ENCODE peak calls at places on chromosomes 11 and 22, in five cellular contexts. Z is GM12891, N is GM12878, U is HepG2, G is H1. P is an unnamed sample.

GRCh38 chr22:19121631-19122142 is 525 bp downstream of the DGCR2 start:
- DNase-seq in U (no peak), N (no peak), G (no peak), Z (no peak), P (no peak)

GRCh38 chr22:21707677-21708076 is 27.9 kb downstream of the YPEL1 start:
- DNase-seq in G (no peak), U (no peak), Z (no peak), N (no peak), P (no peak)

GRCh38 chr22:22816766-22817410 is 70.7 kb upstream of the IGLL5 start:
- DNase-seq in N (no peak), U (no peak), G (no peak), Z (no peak), P (no peak)

GRCh38 chr11:125262825-125263218 is 98.3 kb downstream of the PKNOX2 start:
- DNase-seq in U (no peak), N (no peak), G (no peak), Z (no peak), P (no peak)

GRCh38 chr11:13128381-13128780 is 119.3 kb downstream of the RASSF10 start:
- DNase-seq in N (no peak), G (no peak), Z (no peak), U (no peak), P (no peak)

GRCh38 chr11:66251811-66252210 is 16.6 kb upstream of the RAB1B start:
- DNase-seq in U (no peak), N (no peak), G (no peak), Z (no peak), P (no peak)

GRCh38 chr11:131094828-131095227 is 178.5 kb upstream of the SNX19 start:
- DNase-seq in U (no peak), N (no peak), G (no peak), Z (no peak), P (no peak)

GRCh38 chr11:118078972-118079411 is 2.1 kb downstream of the TMPRSS4 start:
- DNase-seq in U (no peak), Z (no peak), N (no peak), G (no peak), P (no peak)

GRCh38 chr11:16788141-16789060 is 50.0 kb downstream of the C11orf58 start:
- DNase-seq in U (peak; percentile 49), N (no peak), G (peak; percentile 70), Z (peak; percentile 60), P (peak; percentile 64)

GRCh38 chr22:26577081-26577480 is 12.9 kb downstream of the TPST2 start:
- DNase-seq in U (no peak), Z (no peak), N (no peak), G (no peak), P (no peak)

GRCh38 chr11:28838741-28839140 is 730.6 kb downstream of the METTL15 start:
- DNase-seq in N (no peak), Z (no peak), G (no peak), U (no peak), P (no peak)

GRCh38 chr11:61543606-61544306 is 35.2 kb downstream of the LRRC10B start:
- DNase-seq in Z (no peak), U (peak; percentile 30), G (no peak), N (no peak), P (no peak)

GRCh38 chr11:10993186-10993585 is 135.3 kb upstream of the ZBED5 start:
- DNase-seq in U (no peak), G (no peak), Z (no peak), N (no peak), P (no peak)

GRCh38 chr11:91952056-91952455 is 272.6 kb upstream of the FAT3 start:
- DNase-seq in N (no peak), Z (no peak), G (no peak), U (no peak), P (no peak)

GRCh38 chr11:91946397-91947090 is 278.1 kb upstream of the FAT3 start:
- DNase-seq in N (no peak), U (no peak), Z (no peak), G (no peak), P (no peak)

DNA sequence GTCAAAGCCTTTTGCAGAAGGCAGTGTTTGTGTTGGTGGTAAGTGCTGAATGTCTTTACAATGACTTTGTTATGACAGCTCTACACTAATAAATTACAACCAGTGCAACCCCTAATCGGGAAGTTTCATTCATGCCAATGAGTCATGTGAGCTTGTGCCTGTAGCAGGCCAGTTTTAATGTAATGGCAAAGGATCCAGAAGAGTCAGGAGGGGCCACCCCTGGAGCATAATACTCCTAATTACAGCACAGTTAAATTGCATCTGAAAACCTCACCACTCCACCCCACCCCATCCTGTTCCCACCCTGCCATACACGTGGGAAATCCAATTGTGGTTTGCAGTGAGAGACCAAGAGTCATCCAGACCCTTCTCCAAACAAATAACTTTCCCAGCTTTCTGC is 277.4 kb upstream of the FAT3 start:
- DNase-seq in U (no peak), N (no peak), Z (no peak), G (no peak), P (no peak)
- TF ChIP-seq POLR2AphosphoS5 in U (no peak), N (no peak), Z (no peak), G (no peak), P (no peak)

DNA sequence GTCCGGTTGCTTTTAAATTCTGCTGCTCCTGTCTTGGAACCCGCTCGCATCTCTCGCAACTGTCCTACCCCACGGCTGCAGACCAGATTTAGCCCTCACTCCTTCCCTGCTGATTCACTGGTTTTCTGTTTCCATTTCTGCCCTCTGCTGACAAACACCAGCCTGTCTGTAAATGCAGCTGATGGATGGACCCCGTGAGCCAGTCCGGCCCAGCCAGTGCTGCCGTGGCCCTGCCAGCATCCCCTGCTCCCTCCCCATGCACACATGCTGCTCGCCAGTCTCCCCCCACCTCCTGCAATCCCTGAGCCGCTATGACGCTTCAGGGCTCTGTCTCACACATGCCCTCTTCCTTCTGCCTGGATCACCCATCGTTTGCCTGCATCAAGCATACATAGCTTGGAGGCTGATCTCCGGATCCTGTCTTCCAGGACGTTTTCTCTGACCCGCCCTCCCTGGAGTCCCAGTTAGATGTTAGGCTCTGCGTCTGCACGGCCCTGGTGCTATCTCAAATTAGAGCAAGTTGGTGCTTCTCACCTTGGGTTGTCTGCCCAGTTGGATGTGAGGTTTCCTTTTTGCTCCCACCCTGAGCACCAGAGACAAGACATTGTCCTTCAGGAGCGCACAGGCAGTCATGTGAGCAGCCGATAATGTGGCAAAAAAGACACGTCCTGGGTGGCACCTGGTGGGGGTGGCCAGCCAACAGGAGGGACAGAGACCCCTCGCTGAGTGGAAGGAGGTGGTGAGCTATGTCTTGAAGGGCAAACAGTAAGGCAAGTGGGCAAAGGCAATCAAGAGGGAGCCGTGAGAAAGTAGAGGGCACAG is 4.3 kb upstream of the ACR start:
- DNase-seq in G (no peak), U (no peak), N (no peak), Z (no peak), P (no peak)
- TF ChIP-seq TAF1 in G (no peak), U (no peak), N (no peak), Z (no peak), P (no peak)

DNA sequence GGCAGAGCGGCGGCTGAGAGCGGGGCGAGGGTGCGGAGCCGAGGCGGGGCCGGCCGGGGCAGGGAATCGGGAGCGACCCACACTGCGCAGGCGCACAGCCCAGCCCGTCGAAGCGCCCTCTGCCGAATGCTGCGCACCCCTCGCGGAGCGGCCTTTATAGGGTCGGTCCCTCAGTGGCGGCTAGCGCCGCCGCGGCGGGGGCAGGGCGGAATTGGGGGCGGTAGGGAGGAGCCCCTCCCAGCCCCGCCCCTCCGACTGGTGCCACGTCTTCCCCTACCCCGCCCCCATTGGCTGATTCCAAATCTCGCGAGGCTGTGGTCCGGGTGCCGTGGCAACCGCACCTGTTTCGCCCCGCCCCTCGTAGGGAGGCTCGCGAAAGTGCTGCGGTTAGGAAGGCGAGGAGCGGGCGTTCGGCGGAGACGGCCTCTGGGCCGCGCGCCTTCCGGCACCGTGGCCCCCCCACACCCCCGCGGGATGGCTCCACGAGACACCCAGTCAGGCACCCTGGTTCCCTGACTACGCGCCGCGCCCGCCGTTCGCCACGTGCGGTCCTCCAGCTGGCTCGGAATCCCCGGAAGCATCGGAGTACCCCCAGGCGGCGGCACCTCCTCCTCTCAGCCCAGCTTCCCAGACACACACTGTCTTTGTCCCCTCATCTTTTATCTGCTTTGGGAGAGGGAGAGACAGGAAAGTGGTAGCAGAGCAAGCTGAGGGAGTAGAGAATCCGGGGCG is at the start of gene EHD1:
- DNase-seq in Z (peak; percentile 98), N (peak; percentile 92), U (peak; percentile 91), G (peak; percentile 94), P (peak; percentile 98)
- TF ChIP-seq POLR2A in Z (peak; percentile 99), N (peak; percentile 100), U (peak; percentile 99), G (peak; percentile 92), P (peak; percentile 100)

GRCh38 chr11:83140691-83141455 is 16.1 kb upstream of the PCF11 start:
- DNase-seq in G (no peak), Z (peak; percentile 33), U (no peak), N (peak; percentile 59), P (no peak)

GRCh38 chr11:83139310-83139709 is 17.6 kb upstream of the PCF11 start:
- DNase-seq in Z (no peak), G (no peak), U (no peak), N (no peak), P (no peak)
- TF ChIP-seq POLR2AphosphoS5 in Z (no peak), G (no peak), U (no peak), N (no peak), P (no peak)

GRCh38 chr22:34841911-34842310 is 224.0 kb upstream of the ISX start:
- DNase-seq in Z (no peak), N (no peak), G (no peak), U (no peak), P (no peak)

GRCh38 chr22:34842630-34843029 is 223.3 kb upstream of the ISX start:
- DNase-seq in U (no peak), Z (no peak), N (no peak), G (no peak), P (no peak)

GRCh38 chr22:34845391-34845790 is 220.6 kb upstream of the ISX start:
- DNase-seq in Z (no peak), G (no peak), N (no peak), U (no peak), P (no peak)

GRCh38 chr22:34847072-34847471 is 218.9 kb upstream of the ISX start:
- DNase-seq in Z (no peak), U (no peak), N (peak; percentile 36), G (no peak), P (no peak)

DNA sequence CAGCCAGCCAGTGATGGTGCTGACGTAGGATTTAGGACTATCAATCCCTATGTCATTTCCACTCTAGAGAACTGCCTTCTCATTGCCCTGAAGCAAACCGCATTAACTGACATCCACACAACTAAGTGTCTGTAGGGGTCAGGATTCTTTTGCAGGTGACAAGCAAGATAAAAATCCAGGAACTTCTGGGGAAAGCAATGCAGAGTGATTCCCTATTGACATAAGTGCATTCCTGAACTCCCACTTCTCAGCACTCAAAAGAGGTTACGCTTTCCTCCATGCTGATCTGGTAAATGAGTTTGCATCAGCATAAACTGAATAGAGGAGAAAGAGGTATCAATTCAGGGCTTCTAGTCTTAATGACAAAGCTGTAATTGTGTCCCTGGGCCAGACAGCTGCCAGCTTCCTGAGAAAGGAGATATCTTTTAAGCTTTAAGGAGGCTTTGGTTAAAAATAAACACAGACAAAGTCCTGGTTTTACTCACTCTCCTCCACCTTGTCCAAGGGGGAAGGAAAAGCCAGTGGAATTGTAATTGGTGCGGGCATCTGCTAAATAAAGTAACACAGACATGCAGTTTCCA is 224.5 kb upstream of the ISX start:
- DNase-seq in N (no peak), G (peak; percentile 61), Z (no peak), U (no peak), P (no peak)
- TF ChIP-seq TAF1 in N (no peak), G (peak; percentile 40), Z (no peak), U (no peak), P (no peak)

GRCh38 chr11:120131941-120132644 is 5.8 kb downstream of the TRIM29 start:
- DNase-seq in N (no peak), G (no peak), U (peak; percentile 25), Z (no peak), P (no peak)
- TF ChIP-seq POLR2A in N (no peak), G (no peak), U (no peak), Z (no peak), P (no peak)